ENCODE peak calls at places on chromosomes 16 and 17, in nine cellular contexts. V, S, D, P, B, O, N, W and R are unnamed samples.

GRCh38 chr17:49756805-49757496 is 7.0 kb downstream of the FAM117A start:
- DNase-seq in D (no peak), N (no peak), S (no peak), W (no peak), P (no peak), O (no peak), V (no peak), B (no peak), R (no peak)

GRCh38 chr17:20066253-20066652 is 57.1 kb downstream of the SPECC1 start:
- DNase-seq in D (peak), W (no peak), P (peak), S (peak), B (no peak), O (no peak), N (no peak), V (peak), R (peak)

GRCh38 chr16:58464916-58465731 is 34.8 kb upstream of the NDRG4 start:
- DNase-seq in B (no peak), O (no peak), P (peak), S (no peak), V (no peak), D (no peak), N (no peak), W (no peak), R (no peak)

GRCh38 chr17:6556121-6557039 is at the start of gene PITPNM3:
- DNase-seq in N (no peak), O (no peak), W (peak), S (no peak), P (no peak), V (no peak), B (no peak), D (peak), R (peak)

GRCh38 chr16:85048921-85049562 is 21.4 kb downstream of the KIAA0513 start:
- DNase-seq in P (no peak), W (no peak), D (no peak), V (no peak), S (no peak), B (no peak), N (no peak), O (no peak), R (no peak)

GRCh38 chr17:9115446-9116265 is 94.3 kb downstream of the NTN1 start:
- DNase-seq in S (peak), W (peak), B (no peak), N (peak), O (peak), P (peak), D (peak), V (peak), R (no peak)

GRCh38 chr16:66159987-66160386 is 206.5 kb upstream of the CDH5 start:
- DNase-seq in O (no peak), V (no peak), D (no peak), N (no peak), P (no peak), W (no peak), B (no peak), S (no peak), R (no peak)

GRCh38 chr16:18933501-18933900 is 7.3 kb upstream of the SMG1 start:
- DNase-seq in V (no peak), B (no peak), P (no peak), D (no peak), S (no peak), N (no peak), W (no peak), O (no peak), R (no peak)

GRCh38 chr17:79845601-79845949 is 6.3 kb upstream of the CBX4 start:
- DNase-seq in W (peak), B (no peak), O (no peak), N (no peak), P (peak), S (no peak), D (no peak), V (no peak), R (peak)

GRCh38 chr17:56742601-56743000 is 91.1 kb downstream of the C17orf67 start:
- DNase-seq in P (no peak), W (no peak), N (no peak), D (no peak), S (no peak), V (no peak), B (no peak), O (no peak), R (no peak)

GRCh38 chr16:2841606-2842339 is 11.7 kb downstream of the ZG16B start:
- DNase-seq in O (no peak), D (no peak), S (peak), B (no peak), W (no peak), P (no peak), V (no peak), N (no peak), R (no peak)

GRCh38 chr17:5513610-5514009 is 27.2 kb downstream of the MIS12 start:
- DNase-seq in O (no peak), D (no peak), W (no peak), B (no peak), S (no peak), N (no peak), V (no peak), P (no peak), R (no peak)

GRCh38 chr17:49676276-49676868 is 1.5 kb downstream of the SPOP start:
- DNase-seq in S (no peak), N (no peak), B (no peak), P (no peak), O (no peak), W (peak), V (no peak), D (no peak), R (no peak)

GRCh38 chr16:11233727-11234376 is 22.2 kb downstream of the SOCS1 start:
- DNase-seq in S (no peak), B (no peak), W (peak), N (no peak), O (no peak), D (no peak), P (no peak), V (no peak), R (no peak)

GRCh38 chr17:46772879-46773620 is 45.4 kb downstream of the WNT3 start:
- DNase-seq in O (no peak), W (no peak), V (no peak), S (peak), D (no peak), N (peak), P (no peak), B (no peak), R (no peak)

GRCh38 chr16:57607676-57608461 is 20.6 kb upstream of the ADGRG1 start:
- DNase-seq in O (no peak), B (no peak), D (no peak), S (peak), V (no peak), N (no peak), W (no peak), P (no peak), R (no peak)

GRCh38 chr16:55842369-55843104 is 9.6 kb upstream of the CES1 start:
- DNase-seq in S (no peak), V (peak), N (no peak), B (no peak), W (no peak), O (no peak), D (no peak), P (peak), R (no peak)

GRCh38 chr16:66223176-66223780 is 143.2 kb upstream of the CDH5 start:
- DNase-seq in N (no peak), B (no peak), V (no peak), O (no peak), D (no peak), W (no peak), S (peak), P (no peak), R (no peak)

GRCh38 chr17:1002771-1003555 is 6.0 kb downstream of the TIMM22 start:
- DNase-seq in O (no peak), N (no peak), B (no peak), D (no peak), S (no peak), P (no peak), W (no peak), V (no peak), R (no peak)

GRCh38 chr16:68093816-68094613 is 8.8 kb downstream of the NFATC3 start:
- DNase-seq in N (no peak), B (no peak), S (no peak), W (no peak), D (no peak), P (no peak), V (no peak), O (no peak), R (no peak)

GRCh38 chr17:4884489-4884888 is 14.8 kb upstream of the C17orf107 start:
- DNase-seq in O (no peak), P (no peak), B (no peak), N (no peak), W (no peak), D (no peak), V (no peak), S (no peak), R (no peak)

GRCh38 chr16:13829712-13830304 is 90.1 kb upstream of the ERCC4 start:
- DNase-seq in B (no peak), V (no peak), N (no peak), O (no peak), D (no peak), W (no peak), P (no peak), S (no peak), R (no peak)

GRCh38 chr16:27195941-27196595 is 7.3 kb upstream of the KDM8 start:
- DNase-seq in O (no peak), V (no peak), S (no peak), D (no peak), B (no peak), P (no peak), N (no peak), W (no peak), R (no peak)

GRCh38 chr17:17514993-17515920 is 19.1 kb upstream of the RASD1 start:
- DNase-seq in S (no peak), O (peak), W (no peak), D (no peak), B (no peak), P (no peak), N (no peak), V (peak), R (no peak)

GRCh38 chr16:65044861-65045260 is 77.0 kb downstream of the CDH11 start:
- DNase-seq in V (no peak), D (no peak), O (no peak), N (no peak), P (no peak), B (no peak), W (no peak), S (no peak), R (no peak)

GRCh38 chr17:38693700-38694329 is 11.3 kb upstream of the MLLT6 start:
- DNase-seq in P (no peak), B (peak), W (peak), D (peak), V (peak), N (peak), S (peak), O (no peak), R (peak)

GRCh38 chr16:81636298-81636960 is 142.7 kb upstream of the PLCG2 start:
- DNase-seq in V (no peak), O (no peak), B (no peak), N (no peak), P (no peak), D (no peak), W (no peak), S (no peak), R (no peak)

GRCh38 chr16:73356401-73357079 is 308.6 kb upstream of the ZFHX3 start:
- DNase-seq in N (no peak), P (no peak), V (no peak), B (no peak), O (no peak), S (no peak), D (no peak), W (no peak), R (no peak)

GRCh38 chr16:54273566-54273965 is 13.0 kb downstream of the IRX3 start:
- DNase-seq in P (no peak), B (no peak), N (no peak), O (no peak), V (no peak), D (no peak), S (no peak), W (no peak), R (no peak)

GRCh38 chr16:87819282-87819681 is 50.0 kb downstream of the SLC7A5 start:
- DNase-seq in S (no peak), V (no peak), W (no peak), O (no peak), N (no peak), D (no peak), P (no peak), B (no peak), R (no peak)

GRCh38 chr16:87819983-87820382 is 49.3 kb downstream of the SLC7A5 start:
- DNase-seq in V (no peak), P (no peak), N (no peak), W (no peak), O (no peak), S (no peak), D (no peak), B (no peak), R (no peak)

GRCh38 chr16:87816507-87817100 is 50.8 kb upstream of the KLHDC4 start:
- DNase-seq in W (no peak), B (no peak), N (no peak), V (no peak), D (no peak), O (no peak), S (no peak), P (no peak), R (no peak)

GRCh38 chr16:87817910-87818309 is 51.4 kb downstream of the SLC7A5 start:
- DNase-seq in P (no peak), W (no peak), S (no peak), O (no peak), D (no peak), V (no peak), B (no peak), N (no peak), R (no peak)

GRCh38 chr16:87818533-87819161 is 50.7 kb downstream of the SLC7A5 start:
- DNase-seq in W (no peak), B (no peak), S (no peak), N (no peak), P (no peak), V (no peak), D (no peak), O (no peak), R (no peak)
- H3K27ac ChIP-seq in W (no peak), B (no peak), S (no peak), N (no peak), P (peak), V (no peak), D (no peak), O (no peak), R (no peak)

GRCh38 chr16:78294538-78295225 is 195.2 kb downstream of the WWOX start:
- DNase-seq in N (no peak), W (no peak), B (no peak), S (no peak), O (no peak), P (no peak), V (no peak), D (no peak), R (no peak)

GRCh38 chr16:78298986-78299385 is 199.5 kb downstream of the WWOX start:
- DNase-seq in V (no peak), W (no peak), P (no peak), S (no peak), O (no peak), N (no peak), B (no peak), D (no peak), R (peak)

GRCh38 chr16:78303946-78304345 is 204.5 kb downstream of the WWOX start:
- DNase-seq in B (no peak), V (peak), D (no peak), S (no peak), N (no peak), O (no peak), P (no peak), W (no peak), R (no peak)

GRCh38 chr16:78297066-78297666 is 197.7 kb downstream of the WWOX start:
- DNase-seq in V (no peak), N (no peak), D (no peak), O (no peak), W (no peak), P (no peak), S (no peak), B (no peak), R (no peak)

GRCh38 chr16:78300469-78300868 is 201.0 kb downstream of the WWOX start:
- DNase-seq in W (no peak), P (no peak), O (no peak), V (no peak), S (no peak), N (no peak), D (no peak), B (no peak), R (no peak)
- TF ChIP-seq EP300 in W (no peak), P (no peak), O (no peak), V (no peak), S (no peak), N (no peak), D (no peak), B (no peak), R (no peak)

DNA sequence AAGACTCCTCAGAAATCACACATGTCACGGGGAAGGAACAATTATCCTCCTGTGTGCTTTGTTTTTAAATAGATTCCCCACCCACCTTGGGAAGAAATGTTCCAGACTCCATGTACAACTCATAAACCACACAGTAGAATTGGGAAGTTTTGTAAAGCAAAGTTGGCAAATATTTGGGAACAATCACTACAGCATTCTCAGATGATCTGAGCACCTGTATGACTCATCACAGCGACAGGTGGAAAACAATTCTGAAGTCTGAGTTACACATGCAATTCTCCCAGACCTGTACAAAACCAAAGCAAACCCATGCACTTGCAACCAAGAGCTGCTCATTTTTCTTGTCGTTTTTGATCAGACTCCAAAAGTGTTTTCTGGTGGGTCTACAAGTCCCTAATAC is 14.4 kb upstream of the MYLK3 start:
- DNase-seq in O (no peak), W (no peak), V (no peak), P (no peak), N (no peak), B (no peak), D (no peak), S (no peak), R (no peak)
- H3K27ac ChIP-seq in O (no peak), W (no peak), V (no peak), P (no peak), N (no peak), B (no peak), D (no peak), S (no peak), R (no peak)

DNA sequence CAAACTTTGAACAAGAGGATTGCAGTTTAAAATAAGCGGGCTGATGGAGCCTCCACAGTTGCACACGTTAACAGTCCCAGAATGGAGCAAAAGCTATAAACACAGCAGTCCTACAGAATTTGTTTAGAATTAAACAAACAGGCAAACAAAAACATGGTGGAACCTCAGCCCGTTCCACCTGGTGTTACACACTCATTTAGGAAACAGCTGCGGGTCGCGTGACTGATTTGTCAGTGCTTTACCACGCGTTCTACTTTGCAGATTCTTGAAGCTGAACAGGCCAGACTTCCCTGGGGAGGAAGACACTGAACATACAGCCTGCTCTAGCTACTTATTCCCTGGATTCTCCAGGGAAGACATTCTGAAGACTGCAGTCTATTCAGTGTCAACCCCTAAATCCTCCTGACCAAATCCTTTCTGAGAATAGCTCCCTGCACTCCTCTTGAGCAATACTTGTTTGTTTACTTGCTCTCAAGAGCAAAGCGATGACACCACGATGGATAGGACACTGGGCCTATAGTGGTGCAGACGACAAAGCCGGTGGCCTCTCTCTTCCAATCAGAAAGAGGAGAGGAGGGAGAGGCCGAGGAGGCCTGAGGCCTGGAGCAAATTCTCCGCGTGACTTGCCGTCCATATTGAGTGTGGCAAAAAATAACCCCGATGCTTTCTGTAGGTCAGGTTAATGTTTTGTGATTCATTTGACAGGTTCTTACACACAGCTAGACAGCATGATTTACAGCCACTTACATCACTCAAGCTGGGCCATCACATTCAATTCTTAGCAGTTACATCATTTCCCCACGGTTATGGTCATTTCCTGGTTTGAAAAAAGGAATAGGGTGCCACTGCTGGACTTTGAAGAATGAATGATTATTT is 4.0 kb upstream of the MAP1LC3B start:
- DNase-seq in P (peak), D (peak), N (peak), O (peak), B (peak), S (peak), V (peak), W (peak), R (peak)
- TF ChIP-seq EP300 in P (peak), D (no peak), N (peak), O (no peak), B (peak), S (peak), V (peak), W (peak), R (peak)

GRCh38 chr17:64182325-64183012 is 52.5 kb upstream of the ERN1 start:
- DNase-seq in O (no peak), D (no peak), P (no peak), S (no peak), N (no peak), V (no peak), W (no peak), B (no peak), R (no peak)
- H3K27ac ChIP-seq in O (no peak), D (no peak), P (no peak), S (no peak), N (no peak), V (no peak), W (no peak), B (no peak), R (no peak)

DNA sequence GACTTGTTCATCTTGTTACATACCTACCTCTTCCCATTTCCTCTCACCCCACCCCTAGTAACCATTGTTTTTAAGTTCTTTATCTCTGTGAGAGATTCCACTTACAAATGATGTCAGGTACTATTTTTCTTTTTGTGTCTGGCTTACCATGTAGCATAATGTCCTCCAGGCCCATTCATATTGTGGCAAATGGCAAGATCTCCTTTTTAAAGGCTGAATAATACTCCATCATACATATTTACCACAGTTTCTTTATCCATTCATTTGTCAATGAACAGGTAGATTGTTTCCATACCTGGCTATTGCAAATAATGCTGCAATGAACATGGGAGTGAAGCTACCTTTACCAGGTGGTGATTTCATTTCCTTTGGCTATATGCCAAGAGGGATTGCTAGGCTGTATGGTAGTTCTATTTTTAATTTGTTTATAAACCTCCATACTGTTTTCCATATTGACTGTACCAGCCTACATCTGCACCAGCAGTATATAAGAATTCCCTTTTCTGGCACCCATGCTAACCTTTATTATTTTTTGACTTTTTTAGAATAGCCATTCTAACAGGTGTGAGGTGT is 53.9 kb downstream of the NSRP1 start:
- DNase-seq in O (no peak), W (no peak), N (no peak), B (no peak), S (no peak), D (no peak), P (no peak), V (no peak), R (no peak)
- TF ChIP-seq EP300 in O (no peak), W (no peak), N (no peak), B (no peak), S (no peak), D (no peak), P (no peak), V (no peak), R (no peak)

GRCh38 chr17:76404976-76405563 is 20.7 kb downstream of the SPHK1 start:
- DNase-seq in O (no peak), P (no peak), N (no peak), W (no peak), S (no peak), D (peak), V (no peak), B (no peak), R (peak)
- H3K27ac ChIP-seq in O (no peak), P (no peak), N (no peak), W (no peak), S (no peak), D (no peak), V (peak), B (no peak), R (no peak)

GRCh38 chr17:40355123-40355803 is 9.3 kb downstream of the GJD3 start:
- DNase-seq in O (no peak), D (peak), W (peak), S (peak), N (peak), P (peak), V (peak), B (no peak), R (peak)
- TF ChIP-seq EP300 in O (no peak), D (no peak), W (no peak), S (no peak), N (no peak), P (no peak), V (no peak), B (no peak), R (no peak)